ENCODE peak calls at places on chromosomes 2 and 18, in nine cellular contexts. N is activated CD4-positive, alpha-beta T cell treated with anti-CD3 and anti-CD28 coated beads, Interleukin-2, amount 50 U/mL, for 48 hours; L is stimulated activated CD4-positive, alpha-beta T cell treated with anti-CD3 and anti-CD28 coated beads, Interleukin-2, amount 100 ng/mL, for 48 hours; O is GM13976; K is ACHN; S is EL; X is activated T-cell treated with anti-CD3 and anti-CD28 coated beads, Interleukin-2, amount 50 U/mL, for 72 hours; E is NCI-H1092 treated with DMSO at 0.1 percent for 48 hours; B is stimulated activated CD8-positive, alpha-beta memory T cell treated with anti-CD3 and anti-CD28 coated beads, Interleukin-12 subunit alpha, Interleukin-12 subunit beta, amount 100 ng/mL, for 1 hour. V is an unnamed sample.
A peak's percentile ranks its signal among the peaks of the same experiment; 100 is the strongest.

GRCh38 chr2:24509425-24509824 is 18.4 kb downstream of the NCOA1 start:
- DNase-seq in N (no peak), L (no peak), O (peak; percentile 43), K (no peak), S (no peak), X (no peak), E (no peak), B (no peak), V (no peak)

GRCh38 chr18:58288922-58289797 is 245.1 kb downstream of the NEDD4L start:
- DNase-seq in N (no peak), L (no peak), O (peak; percentile 56), K (peak; percentile 55), S (peak; percentile 71), X (no peak), E (no peak), B (no peak), V (no peak)

GRCh38 chr2:60400462-60400861 is 153.0 kb downstream of the BCL11A start:
- DNase-seq in N (no peak), L (no peak), O (no peak), K (no peak), S (no peak), X (no peak), E (no peak), B (no peak), V (no peak)

GRCh38 chr2:104650405-104650996 is 203.4 kb upstream of the POU3F3 start:
- DNase-seq in N (no peak), L (no peak), O (no peak), K (no peak), S (no peak), X (no peak), E (no peak), B (no peak), V (no peak)

GRCh38 chr18:12307251-12307736 is 747 bp upstream of the TUBB6 start:
- DNase-seq in N (peak; percentile 14), L (no peak), O (peak; percentile 47), K (no peak), S (peak; percentile 81), X (no peak), E (no peak), B (no peak), V (no peak)

GRCh38 chr18:61677435-61677830 is 215.4 kb downstream of the RNF152 start:
- DNase-seq in N (no peak), L (no peak), O (no peak), K (no peak), S (no peak), X (no peak), E (no peak), B (no peak), V (no peak)

GRCh38 chr2:24913896-24914295 is 6.1 kb downstream of the ADCY3 start:
- DNase-seq in N (no peak), L (no peak), O (no peak), K (no peak), S (no peak), X (no peak), E (no peak), B (no peak), V (no peak)

GRCh38 chr2:43305537-43305936 is 79.1 kb upstream of the ZFP36L2 start:
- DNase-seq in N (no peak), L (no peak), O (no peak), K (no peak), S (no peak), X (no peak), E (no peak), B (no peak), V (no peak)

GRCh38 chr2:41040782-41041181 is 588.9 kb upstream of the SLC8A1 start:
- DNase-seq in N (no peak), L (no peak), O (no peak), K (no peak), S (no peak), X (no peak), E (no peak), B (no peak), V (no peak)

GRCh38 chr2:74290466-74291216 is 52.6 kb downstream of the SLC4A5 start:
- DNase-seq in N (peak; percentile 27), L (no peak), O (peak; percentile 58), K (no peak), S (no peak), X (peak; percentile 21), E (no peak), B (peak; percentile 6), V (peak; percentile 19)

GRCh38 chr2:238974510-238975166 is 126.8 kb downstream of the TWIST2 start:
- DNase-seq in N (no peak), L (no peak), O (no peak), K (peak; percentile 64), S (peak; percentile 92), X (no peak), E (no peak), B (no peak), V (no peak)

GRCh38 chr18:35378206-35378795 is 1.2 kb upstream of the ZNF396 start:
- DNase-seq in N (no peak), L (no peak), O (no peak), K (no peak), S (peak; percentile 49), X (no peak), E (no peak), B (no peak), V (no peak)

GRCh38 chr18:10290244-10291240 is 163.9 kb upstream of the APCDD1 start:
- DNase-seq in N (no peak), L (no peak), O (no peak), K (no peak), S (peak; percentile 8), X (no peak), E (no peak), B (no peak), V (no peak)

GRCh38 chr2:8409461-8410260 is 272.2 kb upstream of the ID2 start:
- DNase-seq in N (no peak), L (no peak), O (no peak), K (no peak), S (no peak), X (no peak), E (no peak), B (no peak), V (no peak)

GRCh38 chr2:203861197-203861596 is 6.4 kb upstream of the CTLA4 start:
- DNase-seq in N (no peak), L (no peak), O (no peak), K (no peak), S (no peak), X (no peak), E (no peak), B (no peak), V (no peak)

GRCh38 chr18:5600376-5601071 is 56.7 kb upstream of the EPB41L3 start:
- DNase-seq in N (no peak), L (no peak), O (no peak), K (peak; percentile 44), S (no peak), X (no peak), E (peak; percentile 11), B (no peak), V (no peak)

GRCh38 chr2:31704561-31705212 is 123.9 kb upstream of the SRD5A2 start:
- DNase-seq in N (no peak), L (no peak), O (no peak), K (no peak), S (no peak), X (no peak), E (no peak), B (no peak), V (no peak)

GRCh38 chr2:208025814-208026184 is 472 bp upstream of the PLEKHM3 start:
- DNase-seq in N (peak; percentile 53), L (peak; percentile 20), O (peak; percentile 37), K (peak; percentile 19), S (no peak), X (peak; percentile 62), E (no peak), B (no peak), V (no peak)

GRCh38 chr2:203105996-203106395 is 91.3 kb downstream of the NBEAL1 start:
- DNase-seq in N (no peak), L (no peak), O (no peak), K (no peak), S (no peak), X (no peak), E (no peak), B (no peak), V (no peak)

GRCh38 chr2:72276876-72277275 is 129.2 kb upstream of the CYP26B1 start:
- DNase-seq in N (no peak), L (no peak), O (no peak), K (no peak), S (no peak), X (no peak), E (no peak), B (no peak), V (no peak)

GRCh38 chr2:37764108-37764507 is 92.7 kb upstream of the CDC42EP3 start:
- DNase-seq in N (no peak), L (no peak), O (no peak), K (no peak), S (no peak), X (no peak), E (no peak), B (no peak), V (no peak)

GRCh38 chr18:75582406-75582821 is 154.9 kb upstream of the SMIM21 start:
- DNase-seq in N (no peak), L (no peak), O (no peak), K (no peak), S (peak; percentile 1), X (no peak), E (no peak), B (no peak), V (no peak)

GRCh38 chr2:160269365-160269764 is 69.3 kb upstream of the ITGB6 start:
- DNase-seq in N (no peak), L (no peak), O (no peak), K (peak; percentile 86), S (no peak), X (no peak), E (no peak), B (no peak), V (peak; percentile 71)

GRCh38 chr2:101771226-101771906 is 73.9 kb downstream of the MAP4K4 start:
- DNase-seq in N (no peak), L (no peak), O (no peak), K (no peak), S (no peak), X (no peak), E (no peak), B (no peak), V (no peak)

GRCh38 chr2:126831234-126832005 is 67.3 kb upstream of the TEX51 start:
- DNase-seq in N (no peak), L (no peak), O (no peak), K (no peak), S (no peak), X (no peak), E (no peak), B (no peak), V (no peak)

GRCh38 chr18:57980573-57981348 is 63.3 kb upstream of the NEDD4L start:
- DNase-seq in N (no peak), L (no peak), O (no peak), K (no peak), S (no peak), X (no peak), E (no peak), B (no peak), V (peak; percentile 33)

GRCh38 chr2:235851841-235852527 is 316.2 kb downstream of the GBX2 start:
- DNase-seq in N (no peak), L (no peak), O (no peak), K (no peak), S (no peak), X (no peak), E (no peak), B (no peak), V (no peak)

GRCh38 chr2:120734930-120735611 is 597 bp upstream of the GLI2 start:
- DNase-seq in N (no peak), L (no peak), O (no peak), K (no peak), S (no peak), X (no peak), E (no peak), B (no peak), V (no peak)

GRCh38 chr18:67104700-67105284 is 411.7 kb downstream of the DSEL start:
- DNase-seq in N (peak; percentile 54), L (peak; percentile 28), O (peak; percentile 16), K (peak; percentile 68), S (peak; percentile 61), X (peak; percentile 34), E (peak; percentile 84), B (no peak), V (no peak)

GRCh38 chr2:188314314-188315054 is 22.8 kb downstream of the GULP1 start:
- DNase-seq in N (no peak), L (no peak), O (no peak), K (peak; percentile 82), S (peak; percentile 55), X (no peak), E (no peak), B (no peak), V (no peak)

GRCh38 chr2:5389740-5390139 is 302.4 kb upstream of the SOX11 start:
- DNase-seq in N (no peak), L (no peak), O (no peak), K (no peak), S (no peak), X (no peak), E (no peak), B (no peak), V (no peak)